ENCODE peak calls at places on chromosomes 11 and 22, in eight cellular contexts. C is activated T-cell treated with anti-CD3 and anti-CD28 coated beads, Interleukin-2, amount 50 U/mL, for 72 hours; J is COR-L47; I is ELR; G is posterior cingulate gyrus; N is stimulated activated effector memory CD8-positive, alpha-beta T cell treated with anti-CD3 and anti-CD28 coated beads, Interleukin-12 subunit alpha, Interleukin-12 subunit beta, amount 100 ng/mL, for 72 hours; X is GM10248; Y is HTR-8/SVneo. S is an unnamed sample.

GRCh38 chr11:46120361-46120710 is 918 bp downstream of the PHF21A start:
- DNase-seq in N (no peak), Y (no peak), J (peak), C (peak), G (no peak), I (no peak), X (no peak), S (no peak)

GRCh38 chr11:1505480-1505879 is 18.9 kb upstream of the MOB2 start:
- DNase-seq in C (no peak), J (no peak), Y (no peak), N (no peak), X (no peak), I (no peak), G (no peak), S (no peak)

GRCh38 chr22:38230108-38230825 is 28.5 kb downstream of the MAFF start:
- DNase-seq in X (peak), Y (no peak), J (peak), C (peak), N (no peak), I (no peak), G (no peak), S (no peak)

GRCh38 chr11:28739489-28740280 is 631.5 kb downstream of the METTL15 start:
- DNase-seq in I (no peak), X (no peak), G (no peak), C (no peak), Y (no peak), J (peak), N (no peak), S (no peak)

GRCh38 chr11:116072776-116073175 is 568.6 kb upstream of the CADM1 start:
- DNase-seq in C (no peak), G (no peak), J (no peak), X (peak), I (no peak), Y (no peak), N (no peak), S (no peak)

GRCh38 chr22:47351836-47352579 is 589.6 kb downstream of the TBC1D22A start:
- DNase-seq in N (no peak), J (no peak), Y (no peak), C (no peak), G (no peak), X (no peak), I (no peak), S (no peak)

GRCh38 chr22:32318361-32318760 is 39.3 kb upstream of the RFPL3 start:
- DNase-seq in N (no peak), Y (no peak), G (no peak), I (no peak), J (no peak), X (no peak), C (no peak), S (no peak)

GRCh38 chr22:42080287-42080686 is 787 bp downstream of the SMDT1 start:
- DNase-seq in C (peak), Y (no peak), J (peak), N (no peak), X (peak), I (peak), G (no peak), S (no peak)

GRCh38 chr11:111476366-111476765 is 35.8 kb downstream of the BTG4 start:
- DNase-seq in G (no peak), I (peak), C (no peak), Y (no peak), X (no peak), J (no peak), N (no peak), S (no peak)

GRCh38 chr22:38072322-38073149 is 11.4 kb downstream of the SLC16A8 start:
- DNase-seq in N (no peak), C (no peak), Y (no peak), X (no peak), I (no peak), J (no peak), G (peak), S (no peak)

GRCh38 chr11:61837411-61838005 is 9.4 kb downstream of the FADS2 start:
- DNase-seq in N (no peak), C (no peak), J (no peak), G (no peak), Y (no peak), X (no peak), I (no peak), S (no peak)

S was measured in NK-92 treated with Interleukin-12 subunit alpha and Interleukin-12 subunit beta, amount 100 ng/mL, for 24 hours.